ENCODE peak calls at places on chromosomes 12 and 14, in five cellular contexts. J, N, Z, X and W are unnamed samples.

GRCh38 chr14:24430143-24430681 is 458 bp downstream of the KHNYN start:
- DNase-seq in J (peak), N (no peak), Z (peak), X (peak), W (peak)

GRCh38 chr12:96220902-96221301 is 26.7 kb downstream of the ELK3 start:
- DNase-seq in J (peak), N (no peak), Z (no peak), X (peak), W (peak)

GRCh38 chr14:61285364-61285763 is 4.2 kb upstream of the TMEM30B start:
- DNase-seq in J (no peak), N (no peak), Z (no peak), X (peak), W (no peak)

GRCh38 chr14:50955373-50956043 is 11.2 kb upstream of the PYGL start:
- DNase-seq in J (peak), N (peak), Z (peak), X (peak), W (peak)

GRCh38 chr12:4032906-4033628 is 159.9 kb upstream of the PARP11 start:
- DNase-seq in J (peak), N (no peak), Z (no peak), X (peak), W (peak)

GRCh38 chr12:32444895-32445294 is 45.5 kb downstream of the FGD4 start:
- DNase-seq in J (peak), N (peak), Z (peak), X (peak), W (no peak)

GRCh38 chr14:75734848-75735247 is 73.8 kb downstream of the TTLL5 start:
- DNase-seq in J (no peak), N (no peak), Z (no peak), X (no peak), W (no peak)

GRCh38 chr12:12749433-12749832 is 32.3 kb downstream of the CDKN1B start:
- DNase-seq in J (no peak), N (no peak), Z (no peak), X (no peak), W (peak)

GRCh38 chr14:82642425-82642824 is 1108.8 kb upstream of the SEL1L start:
- DNase-seq in J (peak), N (no peak), Z (peak), X (no peak), W (no peak)

GRCh38 chr12:124466200-124467128 is 100.9 kb downstream of the NCOR2 start:
- DNase-seq in J (no peak), N (no peak), Z (no peak), X (peak), W (no peak)

GRCh38 chr12:4156317-4156716 is 117.2 kb upstream of the CCND2 start:
- DNase-seq in J (no peak), N (no peak), Z (no peak), X (no peak), W (no peak)

GRCh38 chr12:31346211-31346610 is 20.3 kb upstream of the SINHCAF start:
- DNase-seq in J (no peak), N (no peak), Z (no peak), X (no peak), W (peak)

GRCh38 chr12:2924019-2924418 is 33.3 kb downstream of the TULP3 start:
- DNase-seq in J (peak), N (no peak), Z (no peak), X (peak), W (peak)

GRCh38 chr12:107748472-107748871 is 12.5 kb downstream of the PRDM4 start:
- DNase-seq in J (peak), N (no peak), Z (no peak), X (peak), W (peak)

GRCh38 chr12:103840399-103840880 is 594 bp downstream of the NT5DC3 start:
- DNase-seq in J (no peak), N (no peak), Z (no peak), X (peak), W (peak)

GRCh38 chr12:103840881-103841689 is at the start of gene NT5DC3:
- DNase-seq in J (peak), N (peak), Z (peak), X (peak), W (peak)

GRCh38 chr12:103839893-103840292 is 1.1 kb downstream of the NT5DC3 start:
- DNase-seq in J (no peak), N (no peak), Z (no peak), X (no peak), W (no peak)

GRCh38 chr12:103844296-103844695 is 3.3 kb upstream of the NT5DC3 start:
- DNase-seq in J (no peak), N (no peak), Z (no peak), X (no peak), W (no peak)

DNA sequence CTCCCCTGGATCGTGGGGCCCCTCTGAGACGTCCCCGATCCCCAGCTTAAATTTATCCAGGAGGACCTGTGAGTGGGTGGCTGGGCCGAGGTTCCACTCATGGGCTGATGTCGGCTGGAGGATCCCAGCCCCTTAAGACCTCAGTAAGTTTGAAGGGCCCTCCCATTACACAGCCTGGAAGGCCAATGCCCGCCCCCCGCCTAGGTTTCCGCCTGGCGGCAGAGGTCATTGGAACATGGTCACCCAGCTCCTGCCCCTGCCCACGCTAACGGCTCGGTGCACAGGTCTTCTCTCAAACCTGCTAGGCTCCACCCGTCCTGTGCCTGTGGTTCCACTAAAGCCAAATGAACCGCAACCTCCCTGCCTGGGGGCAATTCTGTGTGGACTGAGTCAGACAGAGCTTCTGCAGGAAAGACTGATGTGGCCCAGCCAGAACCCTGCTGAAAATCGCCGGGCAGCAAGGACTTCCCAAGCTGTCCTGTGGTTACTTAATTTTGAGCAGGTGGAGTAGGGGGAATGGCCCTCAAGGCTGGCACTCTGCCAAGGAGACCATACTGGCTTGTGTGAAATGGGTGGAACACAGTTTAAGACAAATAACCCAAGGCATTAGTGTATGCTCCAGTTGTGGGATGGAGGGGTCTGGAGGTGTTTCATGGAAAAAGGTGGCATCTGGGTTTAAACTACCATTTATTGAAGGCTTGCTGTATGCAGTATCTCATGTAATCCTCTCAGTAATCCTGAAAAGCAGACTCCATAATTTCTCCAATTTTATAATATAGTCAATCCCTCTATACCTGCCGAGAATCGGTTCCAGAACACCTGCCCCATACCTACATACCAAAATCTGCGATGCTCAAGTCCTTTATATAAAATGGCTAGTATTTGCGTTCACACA is 903 bp upstream of the NT5DC3 start:
- DNase-seq in J (peak), N (peak), Z (peak), X (peak), W (peak)
- H3K4me3 ChIP-seq in J (peak), N (peak), Z (peak), X (peak), W (peak)

DNA sequence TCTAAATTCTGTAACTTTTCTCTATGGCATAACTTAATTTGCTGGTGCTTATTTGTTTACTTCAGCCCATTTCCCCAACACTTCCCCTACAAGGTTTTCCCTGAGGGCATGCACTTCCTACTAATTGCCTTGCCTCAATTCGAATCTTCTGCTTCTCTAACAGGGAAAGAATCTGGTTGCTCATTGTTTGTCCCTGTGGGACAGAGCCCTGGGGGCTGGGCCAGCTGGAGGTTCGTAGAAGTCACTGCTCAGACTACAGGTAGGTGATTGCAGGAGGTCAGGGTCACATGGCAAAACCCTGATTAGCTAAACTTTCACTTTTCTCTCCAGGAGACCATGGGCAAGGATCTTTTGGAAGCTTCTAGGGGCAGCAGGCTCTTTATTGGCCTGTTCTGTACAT is 72.0 kb downstream of the ZFC3H1 start:
- DNase-seq in J (no peak), N (no peak), Z (no peak), X (no peak), W (no peak)
- H2AFZ ChIP-seq in J (no peak), N (no peak), Z (no peak), X (no peak), W (no peak)

GRCh38 chr12:64665506-64665905 is 55.2 kb downstream of the RASSF3 start:
- DNase-seq in J (no peak), N (no peak), Z (no peak), X (no peak), W (no peak)
- H3K4me3 ChIP-seq in J (no peak), N (no peak), Z (no peak), X (no peak), W (no peak)

DNA sequence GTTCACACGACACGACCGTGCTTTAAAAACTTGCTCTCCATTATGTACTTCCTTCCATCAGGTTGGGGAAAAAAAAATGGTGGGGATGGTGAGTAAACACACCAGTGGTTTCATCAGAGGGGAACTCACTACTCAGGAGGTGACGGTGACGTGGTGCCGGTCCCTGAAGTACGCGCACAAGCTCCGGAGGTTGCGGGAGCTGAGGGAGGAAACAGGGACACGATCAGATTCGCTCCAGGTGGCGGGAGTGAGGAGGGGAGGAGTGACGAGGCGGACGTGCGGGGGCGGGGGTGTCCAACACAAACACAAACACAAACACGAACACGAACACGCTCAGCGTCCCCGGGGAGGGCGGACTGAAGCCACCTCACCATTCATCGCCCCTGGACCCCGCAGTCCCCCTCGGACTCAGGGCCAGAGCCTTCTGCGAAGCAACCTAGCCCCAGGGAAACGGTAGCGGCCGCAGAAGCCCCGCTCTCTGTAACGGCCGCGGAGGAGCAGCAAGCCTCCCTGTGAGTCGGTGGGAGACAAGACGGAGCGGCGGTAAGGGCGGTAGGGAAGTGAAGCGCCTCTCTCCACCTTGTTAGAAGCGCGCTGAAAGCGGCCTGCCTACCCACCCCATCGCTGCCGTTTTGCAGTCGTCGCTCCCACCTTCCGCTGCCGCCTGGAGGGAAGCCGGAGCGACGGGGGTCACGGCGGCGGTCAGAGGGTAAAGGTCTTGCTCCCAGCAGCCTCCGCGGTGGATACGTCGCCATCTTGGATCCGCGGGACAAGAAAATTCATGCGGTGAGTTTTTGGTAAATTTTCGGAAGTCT is at the start of gene CNOT2:
- DNase-seq in J (peak), N (peak), Z (peak), X (peak), W (peak)
- H2AFZ ChIP-seq in J (peak), N (peak), Z (peak), X (peak), W (peak)